ENCODE peak calls at places on chromosomes 4 and X, in four cellular contexts. V is fibroblast of lung, R is lower lobe of right lung, W is OCI-LY7. J is an unnamed sample.

GRCh38 chrX:33307954-33308353 is 96.6 kb upstream of the DMD start:
- DNase-seq in R (no peak), V (peak; percentile 59), W (no peak), J (no peak)

GRCh38 chr4:97395980-97396562 is 747.2 kb downstream of the STPG2 start:
- DNase-seq in V (no peak), R (no peak), W (no peak), J (no peak)

GRCh38 chr4:80006935-80007744 is 65.9 kb downstream of the ANTXR2 start:
- DNase-seq in W (no peak), V (peak; percentile 89), R (no peak), J (no peak)

GRCh38 chr4:7513731-7514130 is 79.0 kb upstream of the PSAPL1 start:
- DNase-seq in R (no peak), V (peak; percentile 5), W (no peak), J (no peak)

GRCh38 chr4:10109995-10110670 is 6.5 kb downstream of the WDR1 start:
- DNase-seq in W (no peak), V (no peak), R (no peak), J (peak; percentile 21)

GRCh38 chrX:18565727-18566126 is 106.2 kb downstream of the RS1 start:
- DNase-seq in R (no peak), W (no peak), V (no peak), J (no peak)

GRCh38 chrX:145002776-145003175 is 244.5 kb upstream of the SPANXN1 start:
- DNase-seq in W (no peak), V (no peak), R (no peak), J (no peak)

GRCh38 chrX:40267334-40268118 is 169.8 kb upstream of the BCOR start:
- DNase-seq in V (no peak), R (no peak), W (peak; percentile 14), J (no peak)

GRCh38 chrX:153625271-153626024 is 21.6 kb upstream of the DUSP9 start:
- DNase-seq in W (no peak), V (no peak), R (peak; percentile 3), J (no peak)

GRCh38 chr4:71713611-71714203 is 70.2 kb downstream of the GC start:
- DNase-seq in V (peak; percentile 81), W (peak; percentile 39), R (no peak), J (peak; percentile 30)

GRCh38 chr4:139014391-139015268 is 951 bp upstream of the NOCT start:
- DNase-seq in W (no peak), V (peak; percentile 91), R (no peak), J (peak; percentile 52)

GRCh38 chr4:4407299-4408131 is 20.6 kb downstream of the NSG1 start:
- DNase-seq in V (no peak), W (no peak), R (no peak), J (peak; percentile 29)

GRCh38 chr4:157713342-157713741 is 459.5 kb downstream of the GASK1B start:
- DNase-seq in R (no peak), W (no peak), V (no peak), J (peak; percentile 5)

GRCh38 chr4:158172196-158172557 is 648 bp downstream of the GASK1B start:
- DNase-seq in R (no peak), V (peak; percentile 81), W (no peak), J (no peak)

GRCh38 chr4:177265729-177266128 is 43.9 kb upstream of the NEIL3 start:
- DNase-seq in V (no peak), R (no peak), W (no peak), J (no peak)

GRCh38 chrX:19350831-19351447 is 7.2 kb downstream of the PDHA1 start:
- DNase-seq in R (no peak), V (no peak), W (no peak), J (no peak)

GRCh38 chr4:38688676-38689355 is 24.8 kb downstream of the KLF3 start:
- DNase-seq in V (no peak), R (peak; percentile 46), W (no peak), J (peak; percentile 52)

GRCh38 chr4:89509708-89510269 is 202.2 kb upstream of the GPRIN3 start:
- DNase-seq in V (peak; percentile 98), R (no peak), W (no peak), J (no peak)

GRCh38 chrX:51456814-51457213 is 39.6 kb downstream of the NUDT11 start:
- DNase-seq in W (peak; percentile 43), V (no peak), R (no peak), J (no peak)

GRCh38 chrX:70253377-70254062 is 6.5 kb downstream of the P2RY4 start:
- DNase-seq in R (no peak), V (no peak), W (no peak), J (no peak)

GRCh38 chr4:141851246-141851891 is 215.0 kb downstream of the IL15 start:
- DNase-seq in R (no peak), W (no peak), V (peak; percentile 42), J (no peak)

GRCh38 chr4:26140150-26140898 is 180.5 kb upstream of the RBPJ start:
- DNase-seq in W (no peak), R (no peak), V (peak; percentile 66), J (no peak)

GRCh38 chr4:79281577-79282359 is 44.1 kb downstream of the NAA11 start:
- DNase-seq in V (no peak), R (no peak), W (no peak), J (no peak)

GRCh38 chr4:188282620-188283232 is 143.5 kb downstream of the TRIML1 start:
- DNase-seq in W (no peak), V (no peak), R (no peak), J (peak; percentile 35)

GRCh38 chr4:138952405-138952804 is 63.2 kb upstream of the NOCT start:
- DNase-seq in R (no peak), V (no peak), W (no peak), J (no peak)

GRCh38 chr4:5137226-5137625 is 85.9 kb downstream of the STK32B start:
- DNase-seq in V (no peak), R (no peak), W (no peak), J (no peak)

GRCh38 chrX:136725446-136726104 is 55.2 kb downstream of the ARHGEF6 start:
- DNase-seq in R (no peak), V (peak; percentile 82), W (no peak), J (no peak)

GRCh38 chrX:72019487-72019886 is 108.8 kb downstream of the NHSL2 start:
- DNase-seq in R (no peak), W (no peak), V (no peak), J (no peak)

GRCh38 chr4:71338846-71339593 is at the start of gene SLC4A4:
- DNase-seq in R (no peak), W (no peak), V (peak; percentile 54), J (no peak)

GRCh38 chr4:51963871-51964513 is 56.2 kb downstream of the LRRC66 start:
- DNase-seq in V (no peak), R (no peak), W (no peak), J (no peak)

GRCh38 chr4:17447056-17447455 is 64.8 kb downstream of the QDPR start:
- DNase-seq in R (no peak), V (no peak), W (no peak), J (no peak)

GRCh38 chrX:16258936-16259335 is 91.7 kb downstream of the MAGEB17 start:
- DNase-seq in W (no peak), V (peak; percentile 5), R (no peak), J (no peak)

GRCh38 chr4:180372671-180373070 is 1870.5 kb upstream of the TENM3 start:
- DNase-seq in R (no peak), W (no peak), V (no peak), J (no peak)

GRCh38 chr4:1010522-1011021 is 854 bp upstream of the FGFRL1 start:
- DNase-seq in R (peak; percentile 86), W (peak; percentile 18), V (peak; percentile 83), J (peak; percentile 78)
- TF ChIP-seq CTCF in R (no peak), W (no peak), V (no peak), J (no peak)

GRCh38 chr4:2688697-2689096 is 67.4 kb downstream of the TNIP2 start:
- DNase-seq in R (no peak), V (no peak), W (no peak), J (no peak)
- H3K4me1 ChIP-seq in R (peaks cover 4% of the 10 kb centered on the region), V (no peaks in the 10 kb centered on the region), W (peaks cover 29% of the 10 kb centered on the region), J (no peaks in the 10 kb centered on the region)

GRCh38 chrX:132710756-132711155 is 221.9 kb upstream of the MBNL3 start:
- DNase-seq in W (no peak), V (no peak), R (no peak), J (no peak)

GRCh38 chrX:132714913-132715312 is 226.1 kb upstream of the MBNL3 start:
- DNase-seq in W (no peak), V (no peak), R (no peak), J (no peak)

GRCh38 chrX:132718411-132718810 is 229.6 kb upstream of the MBNL3 start:
- DNase-seq in V (no peak), W (no peak), R (no peak), J (no peak)

DNA sequence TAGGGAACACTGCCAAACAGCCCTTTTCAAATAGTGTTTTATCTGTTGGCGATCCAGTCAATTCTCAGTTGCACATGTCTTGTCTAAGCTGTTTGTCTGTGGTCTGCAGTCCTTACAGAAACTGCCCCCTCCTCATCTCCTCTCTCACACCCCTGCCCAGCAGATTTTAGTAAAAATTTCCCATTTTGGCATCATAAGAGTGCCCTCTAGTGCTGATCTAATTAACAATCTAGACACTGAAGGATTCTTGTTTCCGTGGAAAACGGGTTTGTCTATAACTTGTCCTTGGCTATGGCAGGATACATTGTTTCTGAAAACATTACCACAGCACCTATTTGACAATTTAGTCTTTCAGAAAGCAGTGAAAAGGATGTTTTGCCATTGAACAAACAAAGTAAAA is 227.2 kb upstream of the MBNL3 start:
- DNase-seq in R (no peak), V (peak; percentile 1), W (no peak), J (no peak)
- TF ChIP-seq CTCF in R (no peak), V (peak; percentile 10), W (peak; percentile 65), J (no peak)

GRCh38 chr4:184383497-184384055 is 90.8 kb downstream of the IRF2 start:
- DNase-seq in V (peak; percentile 97), R (no peak), W (no peak), J (no peak)
- H3K4me1 ChIP-seq in V (peaks cover 23% of the 10 kb centered on the region), R (peaks cover 48% of the 10 kb centered on the region), W (peaks cover 70% of the 10 kb centered on the region), J (peaks cover 44% of the 10 kb centered on the region)

GRCh38 chrX:93538575-93538974 is 134.8 kb downstream of the NAP1L3 start:
- DNase-seq in R (no peak), W (no peak), V (no peak), J (no peak)
- TF ChIP-seq CTCF in R (no peak), W (peak; percentile 64), V (no peak), J (no peak)

GRCh38 chrX:133391116-133391515 is 24.2 kb downstream of the GPC4 start:
- DNase-seq in V (peak; percentile 2), W (no peak), R (no peak), J (no peak)
- H3K4me1 ChIP-seq in V (no peaks in the 10 kb centered on the region), W (no peaks in the 10 kb centered on the region), R (no peaks in the 10 kb centered on the region), J (peaks cover 7% of the 10 kb centered on the region)

DNA sequence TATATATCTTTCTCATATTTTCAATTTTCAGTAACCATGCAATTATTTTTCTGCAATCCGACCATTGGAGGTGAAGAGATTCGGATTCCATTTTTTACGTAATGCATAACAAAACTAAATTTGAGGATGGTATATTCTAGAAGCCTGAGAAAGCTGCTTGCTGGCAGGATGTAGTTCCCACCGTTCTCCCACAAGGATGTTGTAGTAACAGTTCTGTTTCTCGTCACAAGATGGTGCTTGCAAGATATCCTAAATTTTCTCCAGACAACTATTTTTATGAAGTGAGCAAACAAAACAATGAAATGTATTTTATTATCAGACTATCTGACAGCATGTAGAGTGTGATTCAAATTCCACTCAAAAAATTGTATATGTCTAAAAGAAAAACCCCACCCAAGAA is 10.7 kb downstream of the PWWP3B start:
- DNase-seq in W (no peak), V (no peak), R (no peak), J (no peak)
- TF ChIP-seq CTCF in W (no peak), V (no peak), R (no peak), J (no peak)

GRCh38 chr4:1078490-1078889 is 34.9 kb downstream of the RNF212 start:
- DNase-seq in V (no peak), W (no peak), R (no peak), J (no peak)
- H3K4me1 ChIP-seq in V (no peaks in the 10 kb centered on the region), W (no peaks in the 10 kb centered on the region), R (peaks cover 10% of the 10 kb centered on the region), J (peaks cover 3% of the 10 kb centered on the region)

GRCh38 chr4:20528508-20528907 is 171.8 kb upstream of the PACRGL start:
- DNase-seq in R (no peak), W (no peak), V (peak; percentile 60), J (no peak)
- TF ChIP-seq CTCF in R (no peak), W (no peak), V (no peak), J (no peak)